ENCODE peak calls at places on chromosome 19, in nine cellular contexts. One of them, this sample, is unnamed.

GRCh38 chr19:12617646-12618045 is 6.9 kb downstream of the ZNF791 start:
- DNase-seq in AG09319: no peak
- DNase-seq in fibroblast of mammary gland: no peak
- DNase-seq in colonic mucosa: no peak
- DNase-seq in RCC 7860: no peak
- DNase-seq in NCI-H748 treated with DMSO at 0.1 percent for 48 hours: no peak
- DNase-seq in activated T-cell treated with anti-CD3 and anti-CD28 coated beads for 1 hour: no peak
- DNase-seq in OCI-M1: no peak
- DNase-seq in dorsolateral prefrontal cortex: no peak
- DNase-seq in this sample: no peak

GRCh38 chr19:7435602-7436001 is 53.2 kb downstream of the PEX11G start:
- DNase-seq in RCC 7860: no peak
- DNase-seq in OCI-M1: no peak
- DNase-seq in fibroblast of mammary gland: no peak
- DNase-seq in activated T-cell treated with anti-CD3 and anti-CD28 coated beads for 1 hour: no peak
- DNase-seq in AG09319: no peak
- DNase-seq in dorsolateral prefrontal cortex: no peak
- DNase-seq in colonic mucosa: no peak
- DNase-seq in NCI-H748 treated with DMSO at 0.1 percent for 48 hours: no peak
- DNase-seq in this sample: no peak

GRCh38 chr19:29759359-29759758 is 44.3 kb upstream of the C19orf12 start:
- DNase-seq in fibroblast of mammary gland: no peak
- DNase-seq in AG09319: no peak
- DNase-seq in OCI-M1: no peak
- DNase-seq in NCI-H748 treated with DMSO at 0.1 percent for 48 hours: no peak
- DNase-seq in colonic mucosa: no peak
- DNase-seq in dorsolateral prefrontal cortex: no peak
- DNase-seq in RCC 7860: no peak
- DNase-seq in activated T-cell treated with anti-CD3 and anti-CD28 coated beads for 1 hour: no peak
- DNase-seq in this sample: no peak

GRCh38 chr19:33641261-33641660 is 19.5 kb downstream of the CHST8 start:
- DNase-seq in dorsolateral prefrontal cortex: no peak
- DNase-seq in RCC 7860: no peak
- DNase-seq in activated T-cell treated with anti-CD3 and anti-CD28 coated beads for 1 hour: no peak
- DNase-seq in AG09319: no peak
- DNase-seq in fibroblast of mammary gland: no peak
- DNase-seq in OCI-M1: no peak
- DNase-seq in colonic mucosa: no peak
- DNase-seq in NCI-H748 treated with DMSO at 0.1 percent for 48 hours: no peak
- DNase-seq in this sample: no peak

GRCh38 chr19:11485245-11485837 is 4.5 kb upstream of the ELAVL3 start:
- DNase-seq in NCI-H748 treated with DMSO at 0.1 percent for 48 hours: no peak
- DNase-seq in fibroblast of mammary gland: no peak
- DNase-seq in AG09319: no peak
- DNase-seq in colonic mucosa: no peak
- DNase-seq in OCI-M1: no peak
- DNase-seq in activated T-cell treated with anti-CD3 and anti-CD28 coated beads for 1 hour: no peak
- DNase-seq in RCC 7860: no peak
- DNase-seq in dorsolateral prefrontal cortex: no peak
- DNase-seq in this sample: no peak

GRCh38 chr19:10719466-10719961 is 1.6 kb downstream of the DNM2 start:
- DNase-seq in activated T-cell treated with anti-CD3 and anti-CD28 coated beads for 1 hour: no peak
- DNase-seq in colonic mucosa: no peak
- DNase-seq in fibroblast of mammary gland: no peak
- DNase-seq in AG09319: no peak
- DNase-seq in dorsolateral prefrontal cortex: no peak
- DNase-seq in RCC 7860: no peak
- DNase-seq in OCI-M1: peak; percentile 99
- DNase-seq in NCI-H748 treated with DMSO at 0.1 percent for 48 hours: no peak
- DNase-seq in this sample: no peak

GRCh38 chr19:56720281-56720680 is 48.7 kb upstream of the ZNF835 start:
- DNase-seq in fibroblast of mammary gland: no peak
- DNase-seq in dorsolateral prefrontal cortex: peak; percentile 79
- DNase-seq in OCI-M1: peak; percentile 3
- DNase-seq in RCC 7860: no peak
- DNase-seq in NCI-H748 treated with DMSO at 0.1 percent for 48 hours: peak; percentile 41
- DNase-seq in colonic mucosa: no peak
- DNase-seq in activated T-cell treated with anti-CD3 and anti-CD28 coated beads for 1 hour: no peak
- DNase-seq in AG09319: no peak
- DNase-seq in this sample: no peak

GRCh38 chr19:54577334-54577733 is 3.7 kb downstream of the LILRA2 start:
- DNase-seq in fibroblast of mammary gland: no peak
- DNase-seq in NCI-H748 treated with DMSO at 0.1 percent for 48 hours: no peak
- DNase-seq in colonic mucosa: no peak
- DNase-seq in RCC 7860: no peak
- DNase-seq in dorsolateral prefrontal cortex: no peak
- DNase-seq in OCI-M1: no peak
- DNase-seq in AG09319: no peak
- DNase-seq in activated T-cell treated with anti-CD3 and anti-CD28 coated beads for 1 hour: no peak
- DNase-seq in this sample: no peak

GRCh38 chr19:48044561-48044960 is 682 bp upstream of the CABP5 start:
- DNase-seq in activated T-cell treated with anti-CD3 and anti-CD28 coated beads for 1 hour: no peak
- DNase-seq in AG09319: no peak
- DNase-seq in colonic mucosa: no peak
- DNase-seq in dorsolateral prefrontal cortex: no peak
- DNase-seq in fibroblast of mammary gland: no peak
- DNase-seq in RCC 7860: no peak
- DNase-seq in OCI-M1: no peak
- DNase-seq in NCI-H748 treated with DMSO at 0.1 percent for 48 hours: no peak
- DNase-seq in this sample: no peak

GRCh38 chr19:7869453-7869909 is 4.7 kb downstream of the PRR36 start:
- DNase-seq in AG09319: no peak
- DNase-seq in fibroblast of mammary gland: no peak
- DNase-seq in RCC 7860: no peak
- DNase-seq in OCI-M1: peak; percentile 93
- DNase-seq in colonic mucosa: peak; percentile 82
- DNase-seq in activated T-cell treated with anti-CD3 and anti-CD28 coated beads for 1 hour: peak; percentile 75
- DNase-seq in NCI-H748 treated with DMSO at 0.1 percent for 48 hours: no peak
- DNase-seq in dorsolateral prefrontal cortex: no peak
- DNase-seq in this sample: no peak

GRCh38 chr19:18775586-18776287 is 15.4 kb downstream of the COMP start:
- DNase-seq in dorsolateral prefrontal cortex: no peak
- DNase-seq in colonic mucosa: no peak
- DNase-seq in NCI-H748 treated with DMSO at 0.1 percent for 48 hours: no peak
- DNase-seq in AG09319: no peak
- DNase-seq in RCC 7860: peak; percentile 20
- DNase-seq in activated T-cell treated with anti-CD3 and anti-CD28 coated beads for 1 hour: no peak
- DNase-seq in fibroblast of mammary gland: peak; percentile 73
- DNase-seq in OCI-M1: no peak
- DNase-seq in this sample: peak; percentile 64

GRCh38 chr19:42634409-42635232 is 39.9 kb upstream of the CEACAM8 start:
- DNase-seq in RCC 7860: no peak
- DNase-seq in OCI-M1: peak; percentile 79
- DNase-seq in colonic mucosa: no peak
- DNase-seq in activated T-cell treated with anti-CD3 and anti-CD28 coated beads for 1 hour: no peak
- DNase-seq in dorsolateral prefrontal cortex: no peak
- DNase-seq in AG09319: no peak
- DNase-seq in NCI-H748 treated with DMSO at 0.1 percent for 48 hours: peak; percentile 33
- DNase-seq in fibroblast of mammary gland: peak; percentile 35
- DNase-seq in this sample: peak; percentile 13

GRCh38 chr19:10193666-10194499 is 870 bp downstream of the DNMT1 start:
- DNase-seq in colonic mucosa: peak; percentile 22
- DNase-seq in OCI-M1: no peak
- DNase-seq in fibroblast of mammary gland: peak; percentile 76
- DNase-seq in NCI-H748 treated with DMSO at 0.1 percent for 48 hours: no peak
- DNase-seq in activated T-cell treated with anti-CD3 and anti-CD28 coated beads for 1 hour: peak; percentile 12
- DNase-seq in dorsolateral prefrontal cortex: no peak
- DNase-seq in RCC 7860: peak; percentile 44
- DNase-seq in AG09319: no peak
- DNase-seq in this sample: peak; percentile 56

GRCh38 chr19:38559428-38560401 is 58.0 kb downstream of the MAP4K1 start:
- DNase-seq in dorsolateral prefrontal cortex: no peak
- DNase-seq in OCI-M1: no peak
- DNase-seq in fibroblast of mammary gland: no peak
- DNase-seq in colonic mucosa: no peak
- DNase-seq in NCI-H748 treated with DMSO at 0.1 percent for 48 hours: no peak
- DNase-seq in RCC 7860: peak; percentile 54
- DNase-seq in AG09319: no peak
- DNase-seq in activated T-cell treated with anti-CD3 and anti-CD28 coated beads for 1 hour: no peak
- DNase-seq in this sample: no peak

GRCh38 chr19:48102870-48103751 is 7.5 kb downstream of the PLA2G4C start:
- DNase-seq in NCI-H748 treated with DMSO at 0.1 percent for 48 hours: peak; percentile 70
- DNase-seq in OCI-M1: peak; percentile 69
- DNase-seq in activated T-cell treated with anti-CD3 and anti-CD28 coated beads for 1 hour: peak; percentile 14
- DNase-seq in RCC 7860: no peak
- DNase-seq in colonic mucosa: peak; percentile 40
- DNase-seq in fibroblast of mammary gland: peak; percentile 59
- DNase-seq in dorsolateral prefrontal cortex: no peak
- DNase-seq in AG09319: no peak
- DNase-seq in this sample: peak; percentile 40

GRCh38 chr19:6802336-6803035 is 30.0 kb downstream of the VAV1 start:
- DNase-seq in activated T-cell treated with anti-CD3 and anti-CD28 coated beads for 1 hour: peak; percentile 45
- DNase-seq in AG09319: no peak
- DNase-seq in dorsolateral prefrontal cortex: peak; percentile 29
- DNase-seq in colonic mucosa: peak; percentile 42
- DNase-seq in OCI-M1: peak; percentile 80
- DNase-seq in RCC 7860: peak; percentile 21
- DNase-seq in NCI-H748 treated with DMSO at 0.1 percent for 48 hours: no peak
- DNase-seq in fibroblast of mammary gland: no peak
- DNase-seq in this sample: no peak

GRCh38 chr19:51514866-51515481 is 13.4 kb upstream of the SIGLEC12 start:
- DNase-seq in AG09319: peak; percentile 10
- DNase-seq in fibroblast of mammary gland: peak; percentile 57
- DNase-seq in dorsolateral prefrontal cortex: no peak
- DNase-seq in activated T-cell treated with anti-CD3 and anti-CD28 coated beads for 1 hour: no peak
- DNase-seq in colonic mucosa: no peak
- DNase-seq in OCI-M1: peak; percentile 96
- DNase-seq in RCC 7860: peak; percentile 17
- DNase-seq in NCI-H748 treated with DMSO at 0.1 percent for 48 hours: peak; percentile 28
- DNase-seq in this sample: peak; percentile 48

GRCh38 chr19:32682317-32682716 is 6.7 kb downstream of the RGS9BP start:
- DNase-seq in colonic mucosa: no peak
- DNase-seq in OCI-M1: no peak
- DNase-seq in dorsolateral prefrontal cortex: no peak
- DNase-seq in AG09319: no peak
- DNase-seq in activated T-cell treated with anti-CD3 and anti-CD28 coated beads for 1 hour: no peak
- DNase-seq in fibroblast of mammary gland: no peak
- DNase-seq in RCC 7860: no peak
- DNase-seq in NCI-H748 treated with DMSO at 0.1 percent for 48 hours: no peak
- DNase-seq in this sample: no peak

GRCh38 chr19:7994923-7995682 is 10.3 kb downstream of the ELAVL1 start:
- DNase-seq in AG09319: no peak
- DNase-seq in activated T-cell treated with anti-CD3 and anti-CD28 coated beads for 1 hour: no peak
- DNase-seq in NCI-H748 treated with DMSO at 0.1 percent for 48 hours: no peak
- DNase-seq in OCI-M1: peak; percentile 33
- DNase-seq in colonic mucosa: no peak
- DNase-seq in dorsolateral prefrontal cortex: no peak
- DNase-seq in fibroblast of mammary gland: no peak
- DNase-seq in RCC 7860: no peak
- DNase-seq in this sample: no peak

GRCh38 chr19:20423381-20424207 is 142.0 kb downstream of the ZNF737 start:
- DNase-seq in AG09319: peak; percentile 32
- DNase-seq in colonic mucosa: peak; percentile 50
- DNase-seq in OCI-M1: peak; percentile 89
- DNase-seq in NCI-H748 treated with DMSO at 0.1 percent for 48 hours: no peak
- DNase-seq in dorsolateral prefrontal cortex: peak; percentile 50
- DNase-seq in activated T-cell treated with anti-CD3 and anti-CD28 coated beads for 1 hour: peak; percentile 7
- DNase-seq in RCC 7860: no peak
- DNase-seq in fibroblast of mammary gland: peak; percentile 66
- DNase-seq in this sample: peak; percentile 63

GRCh38 chr19:16897572-16898056 is 8.8 kb downstream of the F2RL3 start:
- DNase-seq in activated T-cell treated with anti-CD3 and anti-CD28 coated beads for 1 hour: no peak
- DNase-seq in dorsolateral prefrontal cortex: no peak
- DNase-seq in AG09319: no peak
- DNase-seq in fibroblast of mammary gland: peak; percentile 16
- DNase-seq in OCI-M1: no peak
- DNase-seq in NCI-H748 treated with DMSO at 0.1 percent for 48 hours: no peak
- DNase-seq in RCC 7860: no peak
- DNase-seq in colonic mucosa: no peak
- DNase-seq in this sample: no peak

GRCh38 chr19:3370214-3370720 is 3.9 kb downstream of the NFIC start:
- DNase-seq in fibroblast of mammary gland: no peak
- DNase-seq in dorsolateral prefrontal cortex: no peak
- DNase-seq in activated T-cell treated with anti-CD3 and anti-CD28 coated beads for 1 hour: no peak
- DNase-seq in NCI-H748 treated with DMSO at 0.1 percent for 48 hours: no peak
- DNase-seq in RCC 7860: no peak
- DNase-seq in colonic mucosa: no peak
- DNase-seq in OCI-M1: no peak
- DNase-seq in AG09319: no peak
- DNase-seq in this sample: no peak

This sample was measured in LHCN-M2.